ENCODE peak calls at places on chromosomes 11 and 22, in six cellular contexts. One of them, this sample, is unnamed.

GRCh38 chr11:115985896-115986295 is 481.7 kb upstream of the CADM1 start:
- DNase-seq in psoas muscle: no peak
- DNase-seq in transverse colon: no peak
- DNase-seq in sigmoid colon: no peak
- DNase-seq in SJSA1: no peak
- DNase-seq in body of pancreas: no peak
- DNase-seq in this sample: no peak

GRCh38 chr11:121795206-121795605 is 320.8 kb downstream of the BLID start:
- DNase-seq in psoas muscle: no peak
- DNase-seq in transverse colon: no peak
- DNase-seq in sigmoid colon: no peak
- DNase-seq in SJSA1: no peak
- DNase-seq in body of pancreas: no peak
- DNase-seq in this sample: no peak

GRCh38 chr22:27523711-27524110 is 277.8 kb downstream of the MN1 start:
- DNase-seq in psoas muscle: no peak
- DNase-seq in transverse colon: no peak
- DNase-seq in sigmoid colon: no peak
- DNase-seq in SJSA1: no peak
- DNase-seq in body of pancreas: no peak
- DNase-seq in this sample: no peak

GRCh38 chr11:81596709-81597108 is 1137.0 kb downstream of the FAM181B start:
- DNase-seq in psoas muscle: no peak
- DNase-seq in transverse colon: no peak
- DNase-seq in sigmoid colon: no peak
- DNase-seq in SJSA1: no peak
- DNase-seq in body of pancreas: no peak
- DNase-seq in this sample: no peak

GRCh38 chr22:17712441-17712840 is 61.8 kb downstream of the BID start:
- DNase-seq in psoas muscle: no peak
- DNase-seq in transverse colon: no peak
- DNase-seq in sigmoid colon: no peak
- DNase-seq in SJSA1: peak; percentile 21
- DNase-seq in body of pancreas: no peak
- DNase-seq in this sample: no peak

GRCh38 chr22:41382610-41383009 is 868 bp downstream of the TEF start:
- DNase-seq in psoas muscle: peak; percentile 43
- DNase-seq in transverse colon: no peak
- DNase-seq in sigmoid colon: no peak
- DNase-seq in SJSA1: no peak
- DNase-seq in body of pancreas: no peak
- DNase-seq in this sample: no peak

GRCh38 chr11:84890706-84891105 is 736.4 kb downstream of the DLG2 start:
- DNase-seq in psoas muscle: no peak
- DNase-seq in transverse colon: no peak
- DNase-seq in sigmoid colon: no peak
- DNase-seq in SJSA1: no peak
- DNase-seq in body of pancreas: no peak
- DNase-seq in this sample: no peak

GRCh38 chr11:74932797-74933196 is 16.1 kb downstream of the XRRA1 start:
- DNase-seq in psoas muscle: no peak
- DNase-seq in transverse colon: no peak
- DNase-seq in sigmoid colon: no peak
- DNase-seq in SJSA1: no peak
- DNase-seq in body of pancreas: no peak
- DNase-seq in this sample: no peak

GRCh38 chr22:21726650-21727049 is 8.9 kb downstream of the YPEL1 start:
- DNase-seq in psoas muscle: no peak
- DNase-seq in transverse colon: peak; percentile 17
- DNase-seq in sigmoid colon: no peak
- DNase-seq in SJSA1: no peak
- DNase-seq in body of pancreas: no peak
- DNase-seq in this sample: no peak

GRCh38 chr11:8099291-8099899 is 18.4 kb downstream of the TUB start:
- DNase-seq in psoas muscle: peak; percentile 77
- DNase-seq in transverse colon: peak; percentile 82
- DNase-seq in sigmoid colon: peak; percentile 85
- DNase-seq in SJSA1: peak; percentile 21
- DNase-seq in body of pancreas: peak; percentile 82
- DNase-seq in this sample: peak; percentile 69

GRCh38 chr11:43943931-43944751 is 1.7 kb downstream of the C11orf96 start:
- DNase-seq in psoas muscle: peak; percentile 38
- DNase-seq in transverse colon: no peak
- DNase-seq in sigmoid colon: peak; percentile 74
- DNase-seq in SJSA1: peak; percentile 88
- DNase-seq in body of pancreas: no peak
- DNase-seq in this sample: no peak

GRCh38 chr22:40053460-40053859 is 58.7 kb downstream of the FAM83F start:
- DNase-seq in psoas muscle: no peak
- DNase-seq in transverse colon: no peak
- DNase-seq in sigmoid colon: no peak
- DNase-seq in SJSA1: no peak
- DNase-seq in body of pancreas: no peak
- DNase-seq in this sample: no peak

GRCh38 chr11:123511037-123511870 is 81.2 kb downstream of the GRAMD1B start:
- DNase-seq in psoas muscle: peak; percentile 78
- DNase-seq in transverse colon: peak; percentile 81
- DNase-seq in sigmoid colon: peak; percentile 80
- DNase-seq in SJSA1: peak; percentile 82
- DNase-seq in body of pancreas: peak; percentile 82
- DNase-seq in this sample: peak; percentile 35

GRCh38 chr22:27581688-27582087 is 219.9 kb downstream of the MN1 start:
- DNase-seq in psoas muscle: peak; percentile 85
- DNase-seq in transverse colon: peak; percentile 61
- DNase-seq in sigmoid colon: peak; percentile 95
- DNase-seq in SJSA1: no peak
- DNase-seq in body of pancreas: peak; percentile 23
- DNase-seq in this sample: no peak

GRCh38 chr11:118532852-118533768 is 2.1 kb downstream of the TMEM25 start:
- DNase-seq in psoas muscle: no peak
- DNase-seq in transverse colon: no peak
- DNase-seq in sigmoid colon: no peak
- DNase-seq in SJSA1: no peak
- DNase-seq in body of pancreas: no peak
- DNase-seq in this sample: no peak

GRCh38 chr22:18091916-18092526 is 14.2 kb downstream of the PEX26 start:
- DNase-seq in psoas muscle: peak; percentile 81
- DNase-seq in transverse colon: peak; percentile 86
- DNase-seq in sigmoid colon: peak; percentile 87
- DNase-seq in SJSA1: peak; percentile 72
- DNase-seq in body of pancreas: peak; percentile 73
- DNase-seq in this sample: peak; percentile 35

GRCh38 chr11:117780456-117780855 is 16.6 kb downstream of the DSCAML1 start:
- DNase-seq in psoas muscle: no peak
- DNase-seq in transverse colon: no peak
- DNase-seq in sigmoid colon: no peak
- DNase-seq in SJSA1: no peak
- DNase-seq in body of pancreas: no peak
- DNase-seq in this sample: no peak

GRCh38 chr11:130637566-130637965 is 189.1 kb downstream of the ADAMTS15 start:
- DNase-seq in psoas muscle: no peak
- DNase-seq in transverse colon: no peak
- DNase-seq in sigmoid colon: no peak
- DNase-seq in SJSA1: no peak
- DNase-seq in body of pancreas: no peak
- DNase-seq in this sample: no peak

GRCh38 chr11:65444314-65445051 is 21.9 kb downstream of the NEAT1 start:
- DNase-seq in psoas muscle: no peak
- DNase-seq in transverse colon: no peak
- DNase-seq in sigmoid colon: peak; percentile 76
- DNase-seq in SJSA1: no peak
- DNase-seq in body of pancreas: no peak
- DNase-seq in this sample: no peak

GRCh38 chr11:40328890-40329617 is 1130.4 kb downstream of the LRRC4C start:
- DNase-seq in psoas muscle: peak; percentile 14
- DNase-seq in transverse colon: peak; percentile 21
- DNase-seq in sigmoid colon: peak; percentile 77
- DNase-seq in SJSA1: peak; percentile 97
- DNase-seq in body of pancreas: peak; percentile 43
- DNase-seq in this sample: no peak

GRCh38 chr11:44758996-44759395 is 32.2 kb downstream of the TSPAN18 start:
- DNase-seq in psoas muscle: no peak
- DNase-seq in transverse colon: no peak
- DNase-seq in sigmoid colon: peak; percentile 18
- DNase-seq in SJSA1: no peak
- DNase-seq in body of pancreas: no peak
- DNase-seq in this sample: no peak

GRCh38 chr11:747176-748006 is at the start of gene TALDO1:
- DNase-seq in psoas muscle: peak; percentile 94
- DNase-seq in transverse colon: peak; percentile 94
- DNase-seq in sigmoid colon: peak; percentile 95
- DNase-seq in SJSA1: peak; percentile 61
- DNase-seq in body of pancreas: peak; percentile 92
- DNase-seq in this sample: peak; percentile 58

GRCh38 chr11:71240865-71241691 is 11.3 kb downstream of the SHANK2 start:
- DNase-seq in psoas muscle: no peak
- DNase-seq in transverse colon: peak; percentile 23
- DNase-seq in sigmoid colon: peak; percentile 68
- DNase-seq in SJSA1: peak; percentile 93
- DNase-seq in body of pancreas: peak; percentile 37
- DNase-seq in this sample: no peak

GRCh38 chr22:35301370-35301874 is 1.7 kb downstream of the TOM1 start:
- DNase-seq in psoas muscle: peak; percentile 68
- DNase-seq in transverse colon: peak; percentile 39
- DNase-seq in sigmoid colon: peak; percentile 80
- DNase-seq in SJSA1: no peak
- DNase-seq in body of pancreas: no peak
- DNase-seq in this sample: no peak

GRCh38 chr22:49622241-49623105 is 205.2 kb downstream of the BRD1 start:
- DNase-seq in psoas muscle: peak; percentile 8
- DNase-seq in transverse colon: no peak
- DNase-seq in sigmoid colon: no peak
- DNase-seq in SJSA1: no peak
- DNase-seq in body of pancreas: no peak
- DNase-seq in this sample: no peak
- H3K9me3 ChIP-seq in psoas muscle: no peaks in the 10 kb centered on the region
- H3K9me3 ChIP-seq in transverse colon: no peaks in the 10 kb centered on the region
- H3K9me3 ChIP-seq in sigmoid colon: no peaks in the 10 kb centered on the region
- H3K9me3 ChIP-seq in SJSA1: no peaks in the 10 kb centered on the region
- H3K9me3 ChIP-seq in body of pancreas: no peaks in the 10 kb centered on the region
- H3K9me3 ChIP-seq in this sample: no peaks in the 10 kb centered on the region

DNA sequence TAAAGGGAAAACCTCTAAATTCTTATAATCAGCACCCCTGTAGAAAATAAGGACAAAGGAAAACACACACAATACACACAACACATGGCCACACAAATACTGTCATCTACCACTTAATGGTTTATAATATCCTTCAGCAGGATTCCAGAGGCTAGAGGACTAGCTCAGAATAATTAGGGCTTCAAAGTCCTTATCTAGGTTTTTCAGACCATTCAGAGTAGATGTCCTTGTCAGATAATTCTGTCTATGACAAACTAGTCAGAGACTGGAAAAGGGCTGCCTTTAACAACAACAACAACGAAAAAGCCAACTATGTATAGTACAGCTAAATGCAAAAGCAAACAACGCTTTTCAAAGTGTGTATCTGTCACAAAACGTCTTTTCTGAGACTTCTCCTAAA is 456.5 kb upstream of the CNTN5 start:
- DNase-seq in psoas muscle: no peak
- DNase-seq in transverse colon: no peak
- DNase-seq in sigmoid colon: no peak
- DNase-seq in SJSA1: no peak
- DNase-seq in body of pancreas: no peak
- DNase-seq in this sample: no peak
- H3K9me3 ChIP-seq in psoas muscle: no peaks in the 10 kb centered on the region
- H3K9me3 ChIP-seq in transverse colon: peaks cover 3% of the 10 kb centered on the region
- H3K9me3 ChIP-seq in sigmoid colon: no peaks in the 10 kb centered on the region
- H3K9me3 ChIP-seq in SJSA1: no peaks in the 10 kb centered on the region
- H3K9me3 ChIP-seq in body of pancreas: no peaks in the 10 kb centered on the region
- H3K9me3 ChIP-seq in this sample: no peaks in the 10 kb centered on the region

GRCh38 chr22:47859891-47860290 is 1097.4 kb downstream of the TBC1D22A start:
- DNase-seq in psoas muscle: no peak
- DNase-seq in transverse colon: no peak
- DNase-seq in sigmoid colon: no peak
- DNase-seq in SJSA1: no peak
- DNase-seq in body of pancreas: no peak
- DNase-seq in this sample: no peak
- H3K9me3 ChIP-seq in psoas muscle: no peaks in the 10 kb centered on the region
- H3K9me3 ChIP-seq in transverse colon: no peaks in the 10 kb centered on the region
- H3K9me3 ChIP-seq in sigmoid colon: no peaks in the 10 kb centered on the region
- H3K9me3 ChIP-seq in SJSA1: no peaks in the 10 kb centered on the region
- H3K9me3 ChIP-seq in body of pancreas: no peaks in the 10 kb centered on the region
- H3K9me3 ChIP-seq in this sample: no peaks in the 10 kb centered on the region

GRCh38 chr11:79404325-79404724 is 36.5 kb downstream of the TENM4 start:
- DNase-seq in psoas muscle: no peak
- DNase-seq in transverse colon: no peak
- DNase-seq in sigmoid colon: no peak
- DNase-seq in SJSA1: no peak
- DNase-seq in body of pancreas: no peak
- DNase-seq in this sample: no peak
- H3K9me3 ChIP-seq in psoas muscle: no peaks in the 10 kb centered on the region
- H3K9me3 ChIP-seq in transverse colon: no peaks in the 10 kb centered on the region
- H3K9me3 ChIP-seq in sigmoid colon: no peaks in the 10 kb centered on the region
- H3K9me3 ChIP-seq in SJSA1: no peaks in the 10 kb centered on the region
- H3K9me3 ChIP-seq in body of pancreas: no peaks in the 10 kb centered on the region
- H3K9me3 ChIP-seq in this sample: no peaks in the 10 kb centered on the region

DNA sequence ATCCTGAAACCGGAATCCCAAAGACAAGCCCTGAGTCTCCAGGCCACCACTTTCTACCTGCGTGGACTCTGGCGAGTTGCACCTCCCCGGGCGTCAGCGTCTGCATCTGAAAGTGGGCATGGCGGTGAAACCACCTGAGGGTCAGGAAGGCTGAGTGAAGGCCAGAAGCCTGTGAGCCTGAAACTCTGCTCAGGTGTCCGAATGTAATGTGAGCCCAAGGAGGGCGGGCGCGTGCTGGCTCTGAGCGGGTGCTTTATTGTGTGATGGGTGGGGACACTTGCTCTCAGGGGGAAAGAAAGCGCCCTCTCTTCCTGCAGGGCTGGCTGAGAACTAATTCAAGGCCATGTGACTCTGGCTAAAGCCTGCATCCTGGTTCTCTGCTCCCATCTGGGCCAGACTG is 135.6 kb downstream of the ST3GAL4 start:
- DNase-seq in psoas muscle: no peak
- DNase-seq in transverse colon: no peak
- DNase-seq in sigmoid colon: peak; percentile 40
- DNase-seq in SJSA1: no peak
- DNase-seq in body of pancreas: no peak
- DNase-seq in this sample: no peak
- H3K9me3 ChIP-seq in psoas muscle: no peaks in the 10 kb centered on the region
- H3K9me3 ChIP-seq in transverse colon: no peaks in the 10 kb centered on the region
- H3K9me3 ChIP-seq in sigmoid colon: no peaks in the 10 kb centered on the region
- H3K9me3 ChIP-seq in SJSA1: no peaks in the 10 kb centered on the region
- H3K9me3 ChIP-seq in body of pancreas: no peaks in the 10 kb centered on the region
- H3K9me3 ChIP-seq in this sample: no peaks in the 10 kb centered on the region